ENCODE peak calls at places on chromosomes 4 and X, in seven cellular contexts. One of them, this sample, is unnamed.

GRCh38 chr4:41216294-41217019 is 2.1 kb upstream of the APBB2 start:
- ATAC-seq in A549: peak
- ATAC-seq in Panc1: peak
- ATAC-seq in HCT116: peak
- ATAC-seq in upper lobe of left lung: peak
- ATAC-seq in gastrocnemius medialis: peak
- ATAC-seq in CD4-positive, alpha-beta T cell: peak
- ATAC-seq in this sample: peak

GRCh38 chr4:48167538-48168263 is 33.7 kb upstream of the TXK start:
- ATAC-seq in A549: no peak
- ATAC-seq in Panc1: no peak
- ATAC-seq in HCT116: no peak
- ATAC-seq in upper lobe of left lung: no peak
- ATAC-seq in gastrocnemius medialis: no peak
- ATAC-seq in CD4-positive, alpha-beta T cell: no peak
- ATAC-seq in this sample: no peak

GRCh38 chrX:23662187-23662586 is 5.1 kb upstream of the PRDX4 start:
- ATAC-seq in A549: no peak
- ATAC-seq in Panc1: no peak
- ATAC-seq in HCT116: no peak
- ATAC-seq in upper lobe of left lung: no peak
- ATAC-seq in gastrocnemius medialis: no peak
- ATAC-seq in CD4-positive, alpha-beta T cell: peak
- ATAC-seq in this sample: no peak

GRCh38 chr4:30721353-30722091 is 1.4 kb downstream of the PCDH7 start:
- ATAC-seq in A549: peak
- ATAC-seq in Panc1: peak
- ATAC-seq in HCT116: no peak
- ATAC-seq in upper lobe of left lung: peak
- ATAC-seq in gastrocnemius medialis: no peak
- ATAC-seq in CD4-positive, alpha-beta T cell: no peak
- ATAC-seq in this sample: peak

GRCh38 chr4:127965803-127966175 is 583 bp downstream of the ABHD18 start:
- ATAC-seq in A549: peak
- ATAC-seq in Panc1: peak
- ATAC-seq in HCT116: peak
- ATAC-seq in upper lobe of left lung: peak
- ATAC-seq in gastrocnemius medialis: peak
- ATAC-seq in CD4-positive, alpha-beta T cell: peak
- ATAC-seq in this sample: no peak

GRCh38 chr4:146900295-146900694 is 45.4 kb downstream of the TTC29 start:
- ATAC-seq in A549: no peak
- ATAC-seq in Panc1: no peak
- ATAC-seq in HCT116: no peak
- ATAC-seq in upper lobe of left lung: no peak
- ATAC-seq in gastrocnemius medialis: no peak
- ATAC-seq in CD4-positive, alpha-beta T cell: no peak
- ATAC-seq in this sample: no peak

GRCh38 chr4:108556166-108556565 is 64.2 kb upstream of the RPL34 start:
- ATAC-seq in A549: no peak
- ATAC-seq in Panc1: no peak
- ATAC-seq in HCT116: no peak
- ATAC-seq in upper lobe of left lung: no peak
- ATAC-seq in gastrocnemius medialis: no peak
- ATAC-seq in CD4-positive, alpha-beta T cell: no peak
- ATAC-seq in this sample: no peak

GRCh38 chrX:444305-444704 is 57.6 kb upstream of the PPP2R3B start:
- ATAC-seq in A549: no peak
- ATAC-seq in Panc1: no peak
- ATAC-seq in HCT116: no peak
- ATAC-seq in upper lobe of left lung: no peak
- ATAC-seq in gastrocnemius medialis: no peak
- ATAC-seq in CD4-positive, alpha-beta T cell: no peak
- ATAC-seq in this sample: no peak

GRCh38 chr4:48370260-48371134 is 29.2 kb downstream of the SLAIN2 start:
- ATAC-seq in A549: no peak
- ATAC-seq in Panc1: no peak
- ATAC-seq in HCT116: no peak
- ATAC-seq in upper lobe of left lung: no peak
- ATAC-seq in gastrocnemius medialis: no peak
- ATAC-seq in CD4-positive, alpha-beta T cell: no peak
- ATAC-seq in this sample: no peak

GRCh38 chrX:19827088-19827487 is 60.3 kb downstream of the SH3KBP1 start:
- ATAC-seq in A549: no peak
- ATAC-seq in Panc1: no peak
- ATAC-seq in HCT116: no peak
- ATAC-seq in upper lobe of left lung: no peak
- ATAC-seq in gastrocnemius medialis: no peak
- ATAC-seq in CD4-positive, alpha-beta T cell: peak
- ATAC-seq in this sample: no peak

GRCh38 chrX:140822184-140822583 is 112.6 kb downstream of the LINC00632 start:
- ATAC-seq in A549: no peak
- ATAC-seq in Panc1: no peak
- ATAC-seq in HCT116: no peak
- ATAC-seq in upper lobe of left lung: no peak
- ATAC-seq in gastrocnemius medialis: no peak
- ATAC-seq in CD4-positive, alpha-beta T cell: no peak
- ATAC-seq in this sample: no peak

GRCh38 chr4:81355136-81355535 is 116.6 kb downstream of the RASGEF1B start:
- ATAC-seq in A549: no peak
- ATAC-seq in Panc1: no peak
- ATAC-seq in HCT116: no peak
- ATAC-seq in upper lobe of left lung: no peak
- ATAC-seq in gastrocnemius medialis: no peak
- ATAC-seq in CD4-positive, alpha-beta T cell: no peak
- ATAC-seq in this sample: no peak

GRCh38 chr4:82601242-82602015 is 39.6 kb upstream of the TMEM150C start:
- ATAC-seq in A549: no peak
- ATAC-seq in Panc1: no peak
- ATAC-seq in HCT116: no peak
- ATAC-seq in upper lobe of left lung: no peak
- ATAC-seq in gastrocnemius medialis: no peak
- ATAC-seq in CD4-positive, alpha-beta T cell: no peak
- ATAC-seq in this sample: no peak

GRCh38 chrX:11474021-11474420 is 180.8 kb downstream of the AMELX start:
- ATAC-seq in A549: no peak
- ATAC-seq in Panc1: no peak
- ATAC-seq in HCT116: no peak
- ATAC-seq in upper lobe of left lung: no peak
- ATAC-seq in gastrocnemius medialis: no peak
- ATAC-seq in CD4-positive, alpha-beta T cell: no peak
- ATAC-seq in this sample: no peak

GRCh38 chr4:54513741-54514140 is 144.0 kb upstream of the KIT start:
- ATAC-seq in A549: no peak
- ATAC-seq in Panc1: no peak
- ATAC-seq in HCT116: no peak
- ATAC-seq in upper lobe of left lung: peak
- ATAC-seq in gastrocnemius medialis: no peak
- ATAC-seq in CD4-positive, alpha-beta T cell: no peak
- ATAC-seq in this sample: no peak

GRCh38 chr4:184370711-184371389 is 103.5 kb downstream of the IRF2 start:
- ATAC-seq in A549: no peak
- ATAC-seq in Panc1: no peak
- ATAC-seq in HCT116: no peak
- ATAC-seq in upper lobe of left lung: no peak
- ATAC-seq in gastrocnemius medialis: no peak
- ATAC-seq in CD4-positive, alpha-beta T cell: no peak
- ATAC-seq in this sample: no peak

GRCh38 chr4:165524532-165525190 is 145.9 kb downstream of the CPE start:
- ATAC-seq in A549: no peak
- ATAC-seq in Panc1: no peak
- ATAC-seq in HCT116: no peak
- ATAC-seq in upper lobe of left lung: peak
- ATAC-seq in gastrocnemius medialis: no peak
- ATAC-seq in CD4-positive, alpha-beta T cell: no peak
- ATAC-seq in this sample: no peak

GRCh38 chr4:11441182-11441556 is 12.5 kb upstream of the HS3ST1 start:
- ATAC-seq in A549: no peak
- ATAC-seq in Panc1: no peak
- ATAC-seq in HCT116: no peak
- ATAC-seq in upper lobe of left lung: no peak
- ATAC-seq in gastrocnemius medialis: no peak
- ATAC-seq in CD4-positive, alpha-beta T cell: no peak
- ATAC-seq in this sample: no peak

GRCh38 chrX:43756076-43756475 is 100.0 kb downstream of the MAOA start:
- ATAC-seq in A549: no peak
- ATAC-seq in Panc1: no peak
- ATAC-seq in HCT116: no peak
- ATAC-seq in upper lobe of left lung: no peak
- ATAC-seq in gastrocnemius medialis: no peak
- ATAC-seq in CD4-positive, alpha-beta T cell: no peak
- ATAC-seq in this sample: no peak

GRCh38 chrX:30620125-30620524 is 33.1 kb upstream of the GK start:
- ATAC-seq in A549: no peak
- ATAC-seq in Panc1: no peak
- ATAC-seq in HCT116: no peak
- ATAC-seq in upper lobe of left lung: peak
- ATAC-seq in gastrocnemius medialis: no peak
- ATAC-seq in CD4-positive, alpha-beta T cell: no peak
- ATAC-seq in this sample: peak

GRCh38 chr4:43485196-43485595 is 592.7 kb downstream of the GRXCR1 start:
- ATAC-seq in A549: no peak
- ATAC-seq in Panc1: no peak
- ATAC-seq in HCT116: no peak
- ATAC-seq in upper lobe of left lung: no peak
- ATAC-seq in gastrocnemius medialis: no peak
- ATAC-seq in CD4-positive, alpha-beta T cell: no peak
- ATAC-seq in this sample: no peak

GRCh38 chrX:56792270-56793111 is 63.4 kb downstream of the NBDY start:
- ATAC-seq in A549: no peak
- ATAC-seq in Panc1: no peak
- ATAC-seq in HCT116: no peak
- ATAC-seq in upper lobe of left lung: no peak
- ATAC-seq in gastrocnemius medialis: no peak
- ATAC-seq in CD4-positive, alpha-beta T cell: no peak
- ATAC-seq in this sample: no peak

GRCh38 chr4:26199566-26199965 is 121.2 kb upstream of the RBPJ start:
- ATAC-seq in A549: no peak
- ATAC-seq in Panc1: no peak
- ATAC-seq in HCT116: no peak
- ATAC-seq in upper lobe of left lung: no peak
- ATAC-seq in gastrocnemius medialis: no peak
- ATAC-seq in CD4-positive, alpha-beta T cell: no peak
- ATAC-seq in this sample: no peak
- H3K27ac ChIP-seq in A549: no peak
- H3K27ac ChIP-seq in Panc1: no peak
- H3K27ac ChIP-seq in HCT116: no peak
- H3K27ac ChIP-seq in upper lobe of left lung: no peak
- H3K27ac ChIP-seq in gastrocnemius medialis: no peak
- H3K27ac ChIP-seq in CD4-positive, alpha-beta T cell: no peak
- H3K27ac ChIP-seq in this sample: no peak

GRCh38 chr4:4859010-4859798 is at the start of gene MSX1:
- ATAC-seq in A549: peak
- ATAC-seq in Panc1: peak
- ATAC-seq in HCT116: peak
- ATAC-seq in upper lobe of left lung: peak
- ATAC-seq in gastrocnemius medialis: peak
- ATAC-seq in CD4-positive, alpha-beta T cell: peak
- ATAC-seq in this sample: peak

GRCh38 chr4:4860803-4861591 is 1.5 kb downstream of the MSX1 start:
- ATAC-seq in A549: peak
- ATAC-seq in Panc1: peak
- ATAC-seq in HCT116: peak
- ATAC-seq in upper lobe of left lung: peak
- ATAC-seq in gastrocnemius medialis: peak
- ATAC-seq in CD4-positive, alpha-beta T cell: no peak
- ATAC-seq in this sample: no peak

GRCh38 chr4:4858527-4858926 is 938 bp upstream of the MSX1 start:
- ATAC-seq in A549: no peak
- ATAC-seq in Panc1: no peak
- ATAC-seq in HCT116: no peak
- ATAC-seq in upper lobe of left lung: no peak
- ATAC-seq in gastrocnemius medialis: no peak
- ATAC-seq in CD4-positive, alpha-beta T cell: no peak
- ATAC-seq in this sample: no peak

GRCh38 chr4:4860381-4860802 is 927 bp downstream of the MSX1 start:
- ATAC-seq in A549: peak
- ATAC-seq in Panc1: peak
- ATAC-seq in HCT116: peak
- ATAC-seq in upper lobe of left lung: peak
- ATAC-seq in gastrocnemius medialis: no peak
- ATAC-seq in CD4-positive, alpha-beta T cell: no peak
- ATAC-seq in this sample: no peak

GRCh38 chr4:4859799-4860380 is 425 bp downstream of the MSX1 start:
- ATAC-seq in A549: peak
- ATAC-seq in Panc1: peak
- ATAC-seq in HCT116: peak
- ATAC-seq in upper lobe of left lung: peak
- ATAC-seq in gastrocnemius medialis: peak
- ATAC-seq in CD4-positive, alpha-beta T cell: peak
- ATAC-seq in this sample: peak
- H3K27ac ChIP-seq in A549: peak
- H3K27ac ChIP-seq in Panc1: no peak
- H3K27ac ChIP-seq in HCT116: peak
- H3K27ac ChIP-seq in upper lobe of left lung: peak
- H3K27ac ChIP-seq in gastrocnemius medialis: peak
- H3K27ac ChIP-seq in CD4-positive, alpha-beta T cell: no peak
- H3K27ac ChIP-seq in this sample: peak

DNA sequence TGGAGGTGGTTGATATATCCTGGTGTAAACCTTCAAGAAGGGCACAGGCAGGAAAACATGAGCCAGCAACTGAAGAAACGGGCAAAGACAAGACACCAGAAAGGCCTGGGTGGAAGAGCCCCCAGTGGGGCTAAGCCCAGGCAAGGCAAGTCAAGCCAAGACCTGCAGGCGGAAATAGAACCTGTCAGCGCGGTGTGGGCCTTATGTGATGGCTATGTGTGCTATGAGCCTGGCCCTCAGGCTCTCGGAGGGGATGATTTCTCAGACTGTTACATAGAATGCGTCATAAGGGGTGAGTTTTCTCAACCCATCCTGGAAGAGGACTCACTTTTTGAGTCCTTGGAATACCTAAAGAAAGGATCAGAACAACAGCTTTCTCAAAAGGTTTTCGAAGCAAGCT is 7.2 kb downstream of the ZFP42 start:
- ATAC-seq in A549: no peak
- ATAC-seq in Panc1: no peak
- ATAC-seq in HCT116: peak
- ATAC-seq in upper lobe of left lung: no peak
- ATAC-seq in gastrocnemius medialis: no peak
- ATAC-seq in CD4-positive, alpha-beta T cell: no peak
- ATAC-seq in this sample: no peak
- H3K27ac ChIP-seq in A549: no peak
- H3K27ac ChIP-seq in Panc1: no peak
- H3K27ac ChIP-seq in HCT116: no peak
- H3K27ac ChIP-seq in upper lobe of left lung: no peak
- H3K27ac ChIP-seq in gastrocnemius medialis: no peak
- H3K27ac ChIP-seq in CD4-positive, alpha-beta T cell: no peak
- H3K27ac ChIP-seq in this sample: no peak

DNA sequence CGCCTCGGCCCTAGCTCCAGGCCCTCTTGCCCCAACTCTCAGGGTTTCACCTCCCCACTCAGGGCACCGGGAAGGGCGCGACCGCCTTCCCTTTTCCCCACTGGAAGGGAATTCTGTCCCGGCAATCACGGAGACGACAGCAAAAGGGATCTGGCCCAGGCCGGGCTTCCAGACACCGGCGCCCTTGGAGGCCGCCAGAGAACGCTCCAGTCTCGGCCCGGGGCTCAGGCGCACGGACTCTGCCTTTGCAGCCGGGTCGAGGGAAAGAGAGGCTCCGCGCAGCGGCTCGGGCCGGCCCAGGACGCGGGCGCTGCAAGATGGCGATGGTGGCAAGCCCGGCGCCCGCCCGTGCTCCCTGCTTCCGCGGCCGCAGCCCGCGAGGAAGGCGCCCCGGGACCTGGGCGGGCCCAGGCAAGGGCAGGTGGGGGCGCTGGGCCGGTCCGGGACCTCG is 1.1 kb downstream of the CTBP1 start:
- ATAC-seq in A549: peak
- ATAC-seq in Panc1: no peak
- ATAC-seq in HCT116: no peak
- ATAC-seq in upper lobe of left lung: peak
- ATAC-seq in gastrocnemius medialis: peak
- ATAC-seq in CD4-positive, alpha-beta T cell: peak
- ATAC-seq in this sample: no peak
- H3K27ac ChIP-seq in A549: peak
- H3K27ac ChIP-seq in Panc1: peak
- H3K27ac ChIP-seq in HCT116: peak
- H3K27ac ChIP-seq in upper lobe of left lung: peak
- H3K27ac ChIP-seq in gastrocnemius medialis: peak
- H3K27ac ChIP-seq in CD4-positive, alpha-beta T cell: peak
- H3K27ac ChIP-seq in this sample: peak

This sample was measured in gastroesophageal sphincter.